ENCODE peak calls at places on chromosomes 6 and 20, in nine cellular contexts. One of them, this sample, is unnamed. For H3K27me3, the result is how much of the 10 kb centered on the place peaks cover.

GRCh38 chr6:123276439-123277045 is 280.5 kb downstream of the CLVS2 start:
- DNase-seq in heart right ventricle: no peak
- DNase-seq in pancreas: no peak
- DNase-seq in right lobe of liver: no peak
- DNase-seq in PC-9: no peak
- DNase-seq in brain microvascular endothelial cell: no peak
- DNase-seq in breast epithelium: no peak
- DNase-seq in psoas muscle: no peak
- DNase-seq in IMR-90: no peak
- DNase-seq in this sample: no peak

GRCh38 chr6:109406196-109406595 is 23.9 kb upstream of the CD164 start:
- DNase-seq in heart right ventricle: no peak
- DNase-seq in pancreas: no peak
- DNase-seq in right lobe of liver: no peak
- DNase-seq in PC-9: no peak
- DNase-seq in brain microvascular endothelial cell: no peak
- DNase-seq in breast epithelium: no peak
- DNase-seq in psoas muscle: no peak
- DNase-seq in IMR-90: peak
- DNase-seq in this sample: no peak

GRCh38 chr6:7042056-7042653 is 65.6 kb upstream of the RREB1 start:
- DNase-seq in heart right ventricle: no peak
- DNase-seq in pancreas: no peak
- DNase-seq in right lobe of liver: no peak
- DNase-seq in PC-9: peak
- DNase-seq in brain microvascular endothelial cell: peak
- DNase-seq in breast epithelium: no peak
- DNase-seq in psoas muscle: no peak
- DNase-seq in IMR-90: no peak
- DNase-seq in this sample: no peak

GRCh38 chr6:26339612-26340011 is 25.4 kb upstream of the BTN3A2 start:
- DNase-seq in heart right ventricle: no peak
- DNase-seq in pancreas: no peak
- DNase-seq in right lobe of liver: no peak
- DNase-seq in PC-9: no peak
- DNase-seq in brain microvascular endothelial cell: no peak
- DNase-seq in breast epithelium: no peak
- DNase-seq in psoas muscle: no peak
- DNase-seq in IMR-90: no peak
- DNase-seq in this sample: no peak

GRCh38 chr6:152313542-152314482 is 323.4 kb downstream of the SYNE1 start:
- DNase-seq in heart right ventricle: no peak
- DNase-seq in pancreas: no peak
- DNase-seq in right lobe of liver: no peak
- DNase-seq in PC-9: no peak
- DNase-seq in brain microvascular endothelial cell: peak
- DNase-seq in breast epithelium: no peak
- DNase-seq in psoas muscle: no peak
- DNase-seq in IMR-90: peak
- DNase-seq in this sample: no peak

GRCh38 chr6:137443901-137444300 is 50.3 kb downstream of the OLIG3 start:
- DNase-seq in heart right ventricle: no peak
- DNase-seq in pancreas: no peak
- DNase-seq in right lobe of liver: no peak
- DNase-seq in PC-9: no peak
- DNase-seq in brain microvascular endothelial cell: no peak
- DNase-seq in breast epithelium: no peak
- DNase-seq in psoas muscle: no peak
- DNase-seq in IMR-90: no peak
- DNase-seq in this sample: no peak

GRCh38 chr6:2868637-2869379 is 27.1 kb upstream of the SERPINB1 start:
- DNase-seq in heart right ventricle: no peak
- DNase-seq in pancreas: no peak
- DNase-seq in right lobe of liver: no peak
- DNase-seq in PC-9: no peak
- DNase-seq in brain microvascular endothelial cell: no peak
- DNase-seq in breast epithelium: no peak
- DNase-seq in psoas muscle: no peak
- DNase-seq in IMR-90: no peak
- DNase-seq in this sample: no peak

GRCh38 chr6:16157909-16158308 is 29.0 kb downstream of the MYLIP start:
- DNase-seq in heart right ventricle: peak
- DNase-seq in pancreas: no peak
- DNase-seq in right lobe of liver: no peak
- DNase-seq in PC-9: no peak
- DNase-seq in brain microvascular endothelial cell: no peak
- DNase-seq in breast epithelium: no peak
- DNase-seq in psoas muscle: no peak
- DNase-seq in IMR-90: no peak
- DNase-seq in this sample: no peak

GRCh38 chr20:12875510-12875909 is 133.3 kb upstream of the SPTLC3 start:
- DNase-seq in heart right ventricle: no peak
- DNase-seq in pancreas: no peak
- DNase-seq in right lobe of liver: peak
- DNase-seq in PC-9: no peak
- DNase-seq in brain microvascular endothelial cell: no peak
- DNase-seq in breast epithelium: no peak
- DNase-seq in psoas muscle: no peak
- DNase-seq in IMR-90: no peak
- DNase-seq in this sample: peak

GRCh38 chr6:105645958-105646357 is 243.1 kb upstream of the PREP start:
- DNase-seq in heart right ventricle: no peak
- DNase-seq in pancreas: no peak
- DNase-seq in right lobe of liver: no peak
- DNase-seq in PC-9: no peak
- DNase-seq in brain microvascular endothelial cell: no peak
- DNase-seq in breast epithelium: no peak
- DNase-seq in psoas muscle: no peak
- DNase-seq in IMR-90: no peak
- DNase-seq in this sample: no peak

GRCh38 chr6:139231206-139231605 is 60.6 kb downstream of the TXLNB start:
- DNase-seq in heart right ventricle: no peak
- DNase-seq in pancreas: no peak
- DNase-seq in right lobe of liver: no peak
- DNase-seq in PC-9: no peak
- DNase-seq in brain microvascular endothelial cell: no peak
- DNase-seq in breast epithelium: no peak
- DNase-seq in psoas muscle: no peak
- DNase-seq in IMR-90: peak
- DNase-seq in this sample: no peak

GRCh38 chr20:37397076-37397953 is 51.4 kb downstream of the SRC start:
- DNase-seq in heart right ventricle: no peak
- DNase-seq in pancreas: no peak
- DNase-seq in right lobe of liver: no peak
- DNase-seq in PC-9: no peak
- DNase-seq in brain microvascular endothelial cell: no peak
- DNase-seq in breast epithelium: no peak
- DNase-seq in psoas muscle: no peak
- DNase-seq in IMR-90: no peak
- DNase-seq in this sample: no peak

DNA sequence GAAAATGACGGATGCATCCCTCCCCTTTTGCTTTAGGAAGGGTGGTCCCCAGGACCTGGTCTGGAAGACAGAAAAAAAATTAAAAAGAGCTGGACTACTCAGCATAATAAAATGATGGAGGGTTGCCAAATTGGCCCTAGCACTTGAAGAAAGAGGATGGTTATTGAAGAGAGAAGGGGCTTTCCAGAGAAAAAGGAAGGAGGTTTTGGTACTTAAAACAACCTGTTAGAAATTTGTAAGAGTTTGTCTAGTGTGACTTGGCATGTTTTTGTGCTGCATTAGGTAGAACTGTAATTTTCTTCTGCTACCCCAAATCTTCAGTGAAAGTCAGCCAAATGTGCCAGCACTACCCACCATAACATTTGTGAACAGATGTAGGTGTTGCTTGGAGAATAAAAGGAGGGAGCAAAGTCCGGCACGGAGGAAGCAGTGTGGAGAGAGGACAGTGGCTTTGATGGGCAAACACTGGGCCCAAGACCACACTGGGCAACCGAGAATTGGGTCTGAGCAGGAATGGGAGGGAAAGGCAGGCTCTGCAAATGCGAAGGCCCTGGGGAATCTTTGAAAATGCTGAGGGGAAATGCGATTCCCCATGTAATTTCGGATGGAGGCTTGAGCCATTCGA is 160.9 kb downstream of the QRSL1 start:
- DNase-seq in heart right ventricle: no peak
- DNase-seq in pancreas: no peak
- DNase-seq in right lobe of liver: no peak
- DNase-seq in PC-9: no peak
- DNase-seq in brain microvascular endothelial cell: no peak
- DNase-seq in breast epithelium: no peak
- DNase-seq in psoas muscle: no peak
- DNase-seq in IMR-90: no peak
- DNase-seq in this sample: no peak
- H3K4me3 ChIP-seq in heart right ventricle: no peak
- H3K4me3 ChIP-seq in pancreas: no peak
- H3K4me3 ChIP-seq in right lobe of liver: no peak
- H3K4me3 ChIP-seq in PC-9: no peak
- H3K4me3 ChIP-seq in brain microvascular endothelial cell: no peak
- H3K4me3 ChIP-seq in breast epithelium: no peak
- H3K4me3 ChIP-seq in psoas muscle: no peak
- H3K4me3 ChIP-seq in IMR-90: no peak
- H3K4me3 ChIP-seq in this sample: no peak

GRCh38 chr6:149923327-149923986 is 536 bp upstream of the RAET1G start:
- DNase-seq in heart right ventricle: no peak
- DNase-seq in pancreas: no peak
- DNase-seq in right lobe of liver: no peak
- DNase-seq in PC-9: no peak
- DNase-seq in brain microvascular endothelial cell: no peak
- DNase-seq in breast epithelium: peak
- DNase-seq in psoas muscle: no peak
- DNase-seq in IMR-90: no peak
- DNase-seq in this sample: no peak

GRCh38 chr6:149925253-149925973 is 2.5 kb upstream of the RAET1G start:
- DNase-seq in heart right ventricle: no peak
- DNase-seq in pancreas: peak
- DNase-seq in right lobe of liver: no peak
- DNase-seq in PC-9: no peak
- DNase-seq in brain microvascular endothelial cell: peak
- DNase-seq in breast epithelium: no peak
- DNase-seq in psoas muscle: peak
- DNase-seq in IMR-90: no peak
- DNase-seq in this sample: no peak

GRCh38 chr6:149924933-149925252 is 2.0 kb upstream of the RAET1G start:
- DNase-seq in heart right ventricle: no peak
- DNase-seq in pancreas: no peak
- DNase-seq in right lobe of liver: no peak
- DNase-seq in PC-9: no peak
- DNase-seq in brain microvascular endothelial cell: no peak
- DNase-seq in breast epithelium: no peak
- DNase-seq in psoas muscle: no peak
- DNase-seq in IMR-90: no peak
- DNase-seq in this sample: no peak

GRCh38 chr6:149924206-149924932 is 1.4 kb upstream of the RAET1G start:
- DNase-seq in heart right ventricle: no peak
- DNase-seq in pancreas: no peak
- DNase-seq in right lobe of liver: no peak
- DNase-seq in PC-9: no peak
- DNase-seq in brain microvascular endothelial cell: no peak
- DNase-seq in breast epithelium: no peak
- DNase-seq in psoas muscle: no peak
- DNase-seq in IMR-90: no peak
- DNase-seq in this sample: no peak

GRCh38 chr6:149925974-149926777 is 3.3 kb upstream of the RAET1G start:
- DNase-seq in heart right ventricle: peak
- DNase-seq in pancreas: peak
- DNase-seq in right lobe of liver: peak
- DNase-seq in PC-9: peak
- DNase-seq in brain microvascular endothelial cell: peak
- DNase-seq in breast epithelium: peak
- DNase-seq in psoas muscle: peak
- DNase-seq in IMR-90: peak
- DNase-seq in this sample: peak
- H3K27me3 ChIP-seq in heart right ventricle: under half
- H3K27me3 ChIP-seq in pancreas: under half
- H3K27me3 ChIP-seq in right lobe of liver: under half
- H3K27me3 ChIP-seq in PC-9: under half
- H3K27me3 ChIP-seq in brain microvascular endothelial cell: under half
- H3K27me3 ChIP-seq in breast epithelium: under half
- H3K27me3 ChIP-seq in psoas muscle: under half
- H3K27me3 ChIP-seq in IMR-90: under half
- H3K27me3 ChIP-seq in this sample: under half

DNA sequence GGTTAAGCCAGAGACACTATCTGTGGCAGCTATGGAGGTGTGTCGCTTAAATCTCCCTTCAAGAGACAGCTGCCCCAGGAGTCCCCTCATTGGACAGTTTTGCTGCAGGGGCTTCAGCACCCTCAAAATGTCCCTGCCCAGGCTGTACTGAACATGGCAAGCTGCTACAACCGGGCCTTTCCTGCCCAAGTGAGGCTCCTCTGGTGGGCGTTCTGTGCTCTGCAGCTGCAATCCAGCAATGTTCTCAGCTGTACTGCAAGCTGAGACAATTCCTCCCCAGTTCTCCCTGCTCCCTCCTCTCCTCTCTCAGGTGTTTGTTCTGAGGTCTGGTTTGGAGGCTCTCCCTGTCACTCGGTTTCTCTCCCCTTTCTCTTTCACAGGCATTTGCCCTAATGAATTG is 190.8 kb upstream of the LAMP5 start:
- DNase-seq in heart right ventricle: no peak
- DNase-seq in pancreas: no peak
- DNase-seq in right lobe of liver: no peak
- DNase-seq in PC-9: no peak
- DNase-seq in brain microvascular endothelial cell: no peak
- DNase-seq in breast epithelium: no peak
- DNase-seq in psoas muscle: no peak
- DNase-seq in IMR-90: no peak
- DNase-seq in this sample: peak
- TF ChIP-seq CTCF in heart right ventricle: no peak
- TF ChIP-seq CTCF in pancreas: no peak
- TF ChIP-seq CTCF in right lobe of liver: no peak
- TF ChIP-seq CTCF in PC-9: peak
- TF ChIP-seq CTCF in brain microvascular endothelial cell: peak
- TF ChIP-seq CTCF in breast epithelium: no peak
- TF ChIP-seq CTCF in psoas muscle: peak
- TF ChIP-seq CTCF in IMR-90: peak
- TF ChIP-seq CTCF in this sample: no peak

DNA sequence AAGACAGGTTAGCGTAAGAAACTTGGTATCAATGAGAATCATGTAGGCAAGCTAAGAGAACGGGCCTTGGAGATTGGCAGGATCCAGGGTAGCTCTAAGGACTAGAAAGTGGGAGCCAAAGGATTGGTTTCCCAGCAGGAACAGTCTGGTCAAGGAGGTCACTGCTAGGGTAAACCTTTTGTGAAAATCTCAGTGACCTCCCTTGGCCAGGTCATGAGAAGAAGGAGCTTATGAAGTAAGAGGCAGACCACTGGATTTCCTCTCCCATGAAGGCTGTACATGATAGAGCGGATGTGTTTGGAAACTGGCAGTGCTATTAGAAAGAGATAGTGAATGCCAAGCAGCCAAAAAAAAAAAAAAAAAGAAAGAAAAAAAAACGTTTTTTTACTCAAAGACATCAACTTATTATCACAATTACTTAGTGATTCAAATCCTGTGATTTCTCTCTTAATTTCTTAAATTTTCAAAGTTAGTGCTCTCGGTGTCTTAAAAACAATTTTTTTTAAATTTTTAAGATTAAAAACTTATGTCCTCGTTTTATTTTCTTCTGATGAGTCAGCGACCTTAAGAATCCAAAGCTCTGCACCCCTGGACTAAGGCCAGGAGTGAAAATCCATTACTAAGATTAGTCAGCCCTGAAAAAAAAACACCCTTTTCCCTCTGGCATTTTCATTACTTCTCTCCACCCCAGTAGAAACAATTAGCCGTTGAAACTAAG is 85.9 kb upstream of the CARMIL1 start:
- DNase-seq in heart right ventricle: peak
- DNase-seq in pancreas: no peak
- DNase-seq in right lobe of liver: no peak
- DNase-seq in PC-9: peak
- DNase-seq in brain microvascular endothelial cell: peak
- DNase-seq in breast epithelium: no peak
- DNase-seq in psoas muscle: no peak
- DNase-seq in IMR-90: peak
- DNase-seq in this sample: no peak
- H3K4me3 ChIP-seq in heart right ventricle: no peak
- H3K4me3 ChIP-seq in pancreas: no peak
- H3K4me3 ChIP-seq in right lobe of liver: no peak
- H3K4me3 ChIP-seq in PC-9: peak
- H3K4me3 ChIP-seq in brain microvascular endothelial cell: no peak
- H3K4me3 ChIP-seq in breast epithelium: peak
- H3K4me3 ChIP-seq in psoas muscle: no peak
- H3K4me3 ChIP-seq in IMR-90: no peak
- H3K4me3 ChIP-seq in this sample: no peak

This sample was measured in dorsolateral prefrontal cortex.